ENCODE peak calls at places on chromosomes 16 and 17, in six cellular contexts. Q, W, N, F, U and O are unnamed samples.

GRCh38 chr17:47694018-47694817 is at the start of gene TBKBP1:
- DNase-seq in Q (no peak), W (no peak), N (peak), F (no peak), U (peak), O (no peak)

GRCh38 chr17:1484060-1484535 is 8.4 kb downstream of the MYO1C start:
- DNase-seq in Q (no peak), W (no peak), N (no peak), F (no peak), U (no peak), O (no peak)

GRCh38 chr16:87160218-87160617 is 157.0 kb downstream of the C16orf95 start:
- DNase-seq in Q (peak), W (no peak), N (no peak), F (no peak), U (no peak), O (no peak)

GRCh38 chr16:65745-66144 is 6.7 kb downstream of the RHBDF1 start:
- DNase-seq in Q (peak), W (peak), N (peak), F (peak), U (peak), O (no peak)

GRCh38 chr17:43673516-43674323 is 12.0 kb upstream of the MEOX1 start:
- DNase-seq in Q (peak), W (peak), N (peak), F (peak), U (peak), O (no peak)

GRCh38 chr16:80480664-80481063 is 60.1 kb upstream of the DYNLRB2 start:
- DNase-seq in Q (no peak), W (no peak), N (no peak), F (peak), U (no peak), O (no peak)

GRCh38 chr17:7347630-7348477 is 4.1 kb upstream of the KCTD11 start:
- DNase-seq in Q (no peak), W (no peak), N (no peak), F (no peak), U (no peak), O (no peak)

GRCh38 chr16:83200005-83200779 is 573.4 kb downstream of the CDH13 start:
- DNase-seq in Q (peak), W (no peak), N (peak), F (no peak), U (peak), O (no peak)

GRCh38 chr17:43018932-43019331 is 3.3 kb downstream of the VAT1 start:
- DNase-seq in Q (no peak), W (no peak), N (no peak), F (no peak), U (no peak), O (no peak)

GRCh38 chr17:52149626-52150025 is 8.9 kb downstream of the CA10 start:
- DNase-seq in Q (no peak), W (no peak), N (no peak), F (no peak), U (no peak), O (no peak)

GRCh38 chr16:71965223-71965622 is 35.0 kb downstream of the PKD1L3 start:
- DNase-seq in Q (no peak), W (no peak), N (no peak), F (no peak), U (no peak), O (no peak)

GRCh38 chr16:82070656-82071369 is 35.8 kb downstream of the HSD17B2 start:
- DNase-seq in Q (peak), W (no peak), N (peak), F (no peak), U (peak), O (peak)

GRCh38 chr16:4313563-4314531 is 2.0 kb upstream of the GLIS2 start:
- DNase-seq in Q (no peak), W (peak), N (peak), F (peak), U (no peak), O (no peak)

GRCh38 chr17:10976401-10976800 is 138.5 kb upstream of the PIRT start:
- DNase-seq in Q (no peak), W (no peak), N (no peak), F (no peak), U (no peak), O (no peak)

GRCh38 chr16:10923650-10924214 is 18.5 kb downstream of the DEXI start:
- DNase-seq in Q (no peak), W (no peak), N (no peak), F (no peak), U (no peak), O (no peak)

GRCh38 chr17:3924421-3925350 is 8.4 kb upstream of the P2RX1 start:
- DNase-seq in Q (no peak), W (no peak), N (no peak), F (no peak), U (no peak), O (no peak)

GRCh38 chr17:16442594-16443389 is 27.4 kb downstream of the TRPV2 start:
- DNase-seq in Q (no peak), W (no peak), N (peak), F (no peak), U (peak), O (no peak)

GRCh38 chr17:2122641-2123302 is 67.9 kb downstream of the HIC1 start:
- DNase-seq in Q (peak), W (no peak), N (peak), F (no peak), U (no peak), O (no peak)

GRCh38 chr16:48452991-48453760 is 68.0 kb upstream of the SIAH1 start:
- DNase-seq in Q (no peak), W (no peak), N (no peak), F (no peak), U (no peak), O (no peak)

GRCh38 chr16:87327798-87328495 is 10.8 kb upstream of the C16orf95 start:
- DNase-seq in Q (no peak), W (no peak), N (no peak), F (no peak), U (no peak), O (no peak)

GRCh38 chr17:63828936-63829335 is 1.5 kb upstream of the FTSJ3 start:
- DNase-seq in Q (no peak), W (no peak), N (no peak), F (no peak), U (no peak), O (no peak)

GRCh38 chr17:7555320-7555948 is 3.1 kb upstream of the TNFSF13 start:
- DNase-seq in Q (no peak), W (no peak), N (peak), F (no peak), U (no peak), O (no peak)

GRCh38 chr17:32445075-32445427 is 741 bp downstream of the PSMD11 start:
- DNase-seq in Q (peak), W (no peak), N (peak), F (no peak), U (peak), O (peak)

GRCh38 chr17:35797370-35797769 is 1.9 kb upstream of the MMP28 start:
- DNase-seq in Q (no peak), W (no peak), N (no peak), F (no peak), U (no peak), O (no peak)

GRCh38 chr16:12573300-12573699 is 230.4 kb downstream of the CPPED1 start:
- DNase-seq in Q (no peak), W (no peak), N (no peak), F (no peak), U (no peak), O (no peak)

GRCh38 chr17:5667871-5668270 is 83.6 kb upstream of the NLRP1 start:
- DNase-seq in Q (no peak), W (peak), N (peak), F (peak), U (no peak), O (no peak)

GRCh38 chr17:63954402-63955063 is 18.2 kb downstream of the SCN4A start:
- DNase-seq in Q (no peak), W (no peak), N (no peak), F (peak), U (no peak), O (no peak)

GRCh38 chr17:57033296-57033695 is 51.8 kb upstream of the AKAP1 start:
- DNase-seq in Q (no peak), W (no peak), N (no peak), F (no peak), U (peak), O (no peak)

GRCh38 chr16:55391760-55392375 is 67.9 kb downstream of the IRX6 start:
- DNase-seq in Q (peak), W (no peak), N (no peak), F (no peak), U (no peak), O (no peak)

GRCh38 chr17:9499041-9499440 is 76.6 kb downstream of the STX8 start:
- DNase-seq in Q (no peak), W (no peak), N (no peak), F (no peak), U (no peak), O (no peak)

GRCh38 chr17:33459078-33459940 is 166.2 kb upstream of the ASIC2 start:
- DNase-seq in Q (no peak), W (no peak), N (peak), F (peak), U (no peak), O (no peak)

DNA sequence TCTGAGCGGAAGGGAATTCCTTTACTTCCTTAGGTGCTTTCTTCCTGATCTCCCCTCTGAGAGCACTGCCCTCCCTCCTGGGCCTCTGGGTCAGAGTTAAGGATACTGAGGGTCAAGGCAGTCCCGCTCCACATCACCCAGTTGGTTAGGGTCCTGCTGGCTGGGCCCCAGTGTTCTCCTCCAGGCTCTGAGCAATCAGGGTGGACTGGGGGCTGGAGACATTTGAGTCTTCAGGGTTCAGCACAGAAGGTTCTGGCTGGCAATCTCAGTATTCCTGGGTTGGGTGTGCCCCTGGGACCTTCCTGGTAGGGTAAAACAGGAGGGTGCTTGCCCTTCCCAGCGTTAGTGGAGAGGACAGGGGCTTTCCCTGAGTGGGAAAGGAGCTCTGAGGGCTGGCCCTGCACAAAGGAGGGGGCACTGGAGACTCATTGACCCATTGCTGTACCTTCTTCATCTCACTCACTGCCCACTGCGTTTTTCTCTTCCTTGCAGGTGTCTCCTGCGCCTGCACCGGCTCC is 448 bp downstream of the MT1M start:
- DNase-seq in Q (no peak), W (no peak), N (no peak), F (no peak), U (no peak), O (no peak)
- H3K4me3 ChIP-seq in Q (no peak), W (no peak), N (no peak), F (no peak), U (peak), O (no peak)

DNA sequence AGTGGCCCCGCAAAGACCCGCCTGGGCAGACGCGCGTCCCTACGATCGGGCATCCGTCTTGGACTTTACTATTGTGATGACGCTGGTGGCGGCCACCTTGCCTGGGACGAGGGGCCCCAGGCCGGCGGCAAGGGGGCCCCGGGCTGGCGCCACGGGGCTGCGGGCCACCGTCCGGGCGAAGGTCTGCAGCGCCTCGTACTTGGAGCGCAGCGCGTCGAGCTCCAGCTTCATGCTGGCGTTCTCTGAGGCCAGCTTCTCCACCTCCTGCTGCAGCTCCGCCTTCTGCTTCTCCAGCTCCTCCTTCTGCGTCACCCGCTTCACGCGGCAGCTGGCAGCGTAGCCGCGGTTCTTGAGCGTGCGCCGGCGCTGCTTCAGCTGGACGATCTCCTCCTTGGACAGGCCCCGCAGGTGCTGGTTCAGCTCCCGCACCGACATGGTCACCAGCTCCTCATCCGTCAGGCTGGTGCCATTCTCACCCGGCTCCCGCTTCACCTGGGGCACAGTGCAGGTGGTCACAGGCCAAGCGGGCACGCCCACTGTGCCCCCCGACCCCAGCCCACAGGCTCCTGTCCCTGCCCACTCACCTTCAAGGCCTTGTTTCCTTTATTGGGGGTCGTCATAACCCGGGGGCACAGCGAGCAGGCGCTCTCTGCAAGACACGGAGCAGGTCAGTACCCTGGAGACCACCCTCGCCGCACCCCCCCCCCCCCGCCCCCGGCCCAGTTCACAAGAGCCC is 4.8 kb upstream of the SIRT7 start:
- DNase-seq in Q (no peak), W (no peak), N (no peak), F (no peak), U (no peak), O (no peak)
- H3K9ac ChIP-seq in Q (no peak), W (peak), N (peak), F (no peak), U (peak), O (peak)

DNA sequence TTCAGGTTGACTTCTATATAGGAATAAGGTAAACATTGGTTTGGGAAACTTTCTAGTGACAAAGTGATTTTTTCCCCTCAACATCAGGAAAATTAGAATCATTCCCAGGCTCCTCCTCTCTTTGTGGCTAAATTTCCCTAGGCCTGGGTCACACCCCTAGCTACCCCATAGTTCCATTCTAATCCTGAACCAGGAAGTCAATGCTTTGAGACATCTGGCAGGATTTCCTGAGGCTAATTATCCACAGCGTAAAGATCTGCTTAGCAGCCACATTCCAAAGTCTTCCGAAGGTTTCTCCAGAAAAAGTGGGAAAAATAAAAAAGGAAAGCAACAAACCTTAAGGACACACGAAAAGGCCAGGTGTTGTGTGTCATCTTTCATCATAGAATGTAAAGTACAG is 60.3 kb upstream of the CORO6 start:
- DNase-seq in Q (no peak), W (no peak), N (peak), F (no peak), U (no peak), O (no peak)
- H3K4me2 ChIP-seq in Q (no peak), W (no peak), N (no peak), F (no peak), U (no peak), O (no peak)

DNA sequence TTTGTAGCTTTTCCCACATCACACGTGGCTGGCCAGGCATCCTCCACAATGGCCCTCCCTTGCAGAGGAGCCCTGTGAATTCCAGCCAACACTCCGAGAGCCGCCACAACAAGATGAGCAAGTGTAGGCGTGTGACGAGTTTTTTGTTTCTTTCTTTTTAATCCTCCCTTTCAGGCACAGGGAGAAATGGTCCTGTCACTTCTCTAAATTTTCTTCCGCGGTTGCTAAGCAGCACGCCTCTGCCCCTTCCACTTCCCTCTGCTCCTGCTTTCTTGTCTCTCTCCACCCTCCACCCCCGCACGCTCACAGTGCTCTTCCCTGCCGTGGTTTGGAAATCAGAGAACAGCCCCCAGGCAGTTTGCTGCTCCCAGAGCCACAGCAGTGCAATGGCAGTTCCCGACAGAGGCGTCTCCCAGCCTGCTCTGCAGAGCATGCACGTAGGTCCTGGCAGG is 68.0 kb upstream of the MRTFB start:
- DNase-seq in Q (peak), W (no peak), N (peak), F (no peak), U (peak), O (no peak)
- H3K4me3 ChIP-seq in Q (peak), W (no peak), N (no peak), F (no peak), U (peak), O (no peak)

GRCh38 chr17:41680426-41681040 is 8.2 kb upstream of the EIF1 start:
- DNase-seq in Q (no peak), W (no peak), N (no peak), F (no peak), U (no peak), O (no peak)

GRCh38 chr17:41681776-41682175 is 6.9 kb upstream of the EIF1 start:
- DNase-seq in Q (no peak), W (no peak), N (no peak), F (no peak), U (no peak), O (no peak)

GRCh38 chr17:41678411-41678906 is 10.2 kb upstream of the EIF1 start:
- DNase-seq in Q (peak), W (no peak), N (no peak), F (no peak), U (peak), O (no peak)

GRCh38 chr17:41679740-41680425 is 8.8 kb upstream of the EIF1 start:
- DNase-seq in Q (no peak), W (no peak), N (no peak), F (no peak), U (no peak), O (no peak)

DNA sequence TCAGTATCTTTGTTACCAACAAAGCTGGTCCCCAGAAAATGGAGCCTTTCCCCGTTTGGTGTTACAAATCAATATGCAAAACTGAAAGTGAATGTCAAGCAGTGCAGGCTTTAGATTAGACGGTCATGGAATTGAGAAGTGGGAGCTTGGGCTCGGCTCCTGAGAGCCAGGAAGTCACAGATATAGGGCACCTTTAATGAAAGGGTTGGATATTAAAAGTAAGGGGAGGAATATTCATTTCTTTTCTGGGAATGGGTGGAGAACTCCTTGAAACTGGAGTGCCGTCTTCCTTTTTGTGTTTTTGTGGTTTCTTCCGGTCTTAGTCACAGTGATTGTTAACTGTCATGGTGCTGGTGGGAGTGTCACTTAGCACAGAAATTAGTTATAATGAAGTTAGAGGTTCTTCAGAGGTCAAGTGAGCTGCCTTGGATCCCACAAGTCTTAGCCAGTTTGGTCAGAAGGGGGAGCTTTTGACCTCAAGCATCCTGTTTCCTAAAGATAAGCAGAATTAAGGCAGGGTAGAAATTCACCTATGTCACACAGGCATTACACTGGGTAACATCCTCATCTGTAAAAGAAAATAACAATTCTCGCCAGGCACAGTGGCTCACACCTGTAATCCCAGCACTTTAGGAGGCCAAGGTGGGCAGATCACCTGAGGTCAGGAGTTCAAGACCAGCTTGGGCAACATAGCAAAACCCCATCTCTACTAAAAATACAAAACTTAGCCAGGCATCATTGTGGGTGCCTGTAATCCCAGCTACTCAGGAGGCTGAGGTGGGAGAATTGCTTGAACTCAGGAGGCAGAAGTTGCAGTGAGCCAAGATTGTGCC is 9.6 kb upstream of the EIF1 start:
- DNase-seq in Q (peak), W (no peak), N (peak), F (peak), U (peak), O (no peak)
- H3K9ac ChIP-seq in Q (peak), W (peak), N (no peak), F (peak), U (peak), O (peak)